ENCODE peak calls at places on chromosomes 1 and 21, in six cellular contexts. One of them, this sample, is unnamed.
A peak's percentile ranks its signal among the peaks of the same experiment; 100 is the strongest.

GRCh38 chr1:9840176-9840575 is 16.4 kb upstream of the CLSTN1 start:
- DNase-seq in lung: no peak
- DNase-seq in CD8-positive, alpha-beta memory T cell: no peak
- DNase-seq in testis: no peak
- DNase-seq in Panc1: no peak
- DNase-seq in GM23248: no peak
- DNase-seq in this sample: peak; percentile 86

GRCh38 chr1:82515650-82516049 is 714.9 kb downstream of the ADGRL2 start:
- DNase-seq in lung: no peak
- DNase-seq in CD8-positive, alpha-beta memory T cell: no peak
- DNase-seq in testis: no peak
- DNase-seq in Panc1: no peak
- DNase-seq in GM23248: no peak
- DNase-seq in this sample: no peak

GRCh38 chr1:53470155-53470554 is 11.0 kb downstream of the DMRTB1 start:
- DNase-seq in lung: peak; percentile 57
- DNase-seq in CD8-positive, alpha-beta memory T cell: no peak
- DNase-seq in testis: peak; percentile 90
- DNase-seq in Panc1: no peak
- DNase-seq in GM23248: peak; percentile 90
- DNase-seq in this sample: peak; percentile 50

GRCh38 chr1:168945870-168946269 is 160.6 kb upstream of the ATP1B1 start:
- DNase-seq in lung: peak; percentile 61
- DNase-seq in CD8-positive, alpha-beta memory T cell: no peak
- DNase-seq in testis: peak; percentile 83
- DNase-seq in Panc1: no peak
- DNase-seq in GM23248: no peak
- DNase-seq in this sample: peak; percentile 10

GRCh38 chr1:54866801-54867716 is 19.9 kb downstream of the DHCR24 start:
- DNase-seq in lung: no peak
- DNase-seq in CD8-positive, alpha-beta memory T cell: no peak
- DNase-seq in testis: no peak
- DNase-seq in Panc1: no peak
- DNase-seq in GM23248: peak; percentile 19
- DNase-seq in this sample: no peak

GRCh38 chr21:41940431-41940830 is 13.4 kb downstream of the C2CD2 start:
- DNase-seq in lung: no peak
- DNase-seq in CD8-positive, alpha-beta memory T cell: no peak
- DNase-seq in testis: no peak
- DNase-seq in Panc1: no peak
- DNase-seq in GM23248: no peak
- DNase-seq in this sample: no peak

GRCh38 chr1:164688791-164689190 is 129.8 kb downstream of the PBX1 start:
- DNase-seq in lung: no peak
- DNase-seq in CD8-positive, alpha-beta memory T cell: no peak
- DNase-seq in testis: no peak
- DNase-seq in Panc1: no peak
- DNase-seq in GM23248: no peak
- DNase-seq in this sample: no peak

GRCh38 chr1:51636765-51637522 is 20.1 kb downstream of the OSBPL9 start:
- DNase-seq in lung: no peak
- DNase-seq in CD8-positive, alpha-beta memory T cell: no peak
- DNase-seq in testis: no peak
- DNase-seq in Panc1: peak; percentile 73
- DNase-seq in GM23248: peak; percentile 90
- DNase-seq in this sample: peak; percentile 90

GRCh38 chr1:159600894-159601293 is 13.3 kb downstream of the APCS start:
- DNase-seq in lung: no peak
- DNase-seq in CD8-positive, alpha-beta memory T cell: no peak
- DNase-seq in testis: no peak
- DNase-seq in Panc1: no peak
- DNase-seq in GM23248: no peak
- DNase-seq in this sample: no peak

GRCh38 chr1:44208216-44208615 is 5.1 kb upstream of the DMAP1 start:
- DNase-seq in lung: no peak
- DNase-seq in CD8-positive, alpha-beta memory T cell: no peak
- DNase-seq in testis: no peak
- DNase-seq in Panc1: no peak
- DNase-seq in GM23248: no peak
- DNase-seq in this sample: no peak

GRCh38 chr21:34158866-34159616 is 85.7 kb downstream of the MRPS6 start:
- DNase-seq in lung: no peak
- DNase-seq in CD8-positive, alpha-beta memory T cell: no peak
- DNase-seq in testis: peak; percentile 24
- DNase-seq in Panc1: no peak
- DNase-seq in GM23248: no peak
- DNase-seq in this sample: no peak

GRCh38 chr21:34154878-34155277 is 81.5 kb downstream of the MRPS6 start:
- DNase-seq in lung: no peak
- DNase-seq in CD8-positive, alpha-beta memory T cell: no peak
- DNase-seq in testis: no peak
- DNase-seq in Panc1: no peak
- DNase-seq in GM23248: no peak
- DNase-seq in this sample: no peak

GRCh38 chr21:34157456-34158025 is 84.2 kb downstream of the MRPS6 start:
- DNase-seq in lung: no peak
- DNase-seq in CD8-positive, alpha-beta memory T cell: no peak
- DNase-seq in testis: no peak
- DNase-seq in Panc1: no peak
- DNase-seq in GM23248: no peak
- DNase-seq in this sample: no peak

GRCh38 chr21:34156957-34157356 is 83.6 kb downstream of the MRPS6 start:
- DNase-seq in lung: no peak
- DNase-seq in CD8-positive, alpha-beta memory T cell: no peak
- DNase-seq in testis: no peak
- DNase-seq in Panc1: no peak
- DNase-seq in GM23248: no peak
- DNase-seq in this sample: no peak

GRCh38 chr21:34159617-34159883 is 86.2 kb downstream of the MRPS6 start:
- DNase-seq in lung: no peak
- DNase-seq in CD8-positive, alpha-beta memory T cell: no peak
- DNase-seq in testis: no peak
- DNase-seq in Panc1: no peak
- DNase-seq in GM23248: no peak
- DNase-seq in this sample: no peak
- H3K9me3 ChIP-seq in lung: peaks cover 9% of the 10 kb centered on the region
- H3K9me3 ChIP-seq in CD8-positive, alpha-beta memory T cell: no peaks in the 10 kb centered on the region
- H3K9me3 ChIP-seq in testis: no peaks in the 10 kb centered on the region
- H3K9me3 ChIP-seq in Panc1: no peaks in the 10 kb centered on the region
- H3K9me3 ChIP-seq in GM23248: no peaks in the 10 kb centered on the region
- H3K9me3 ChIP-seq in this sample: peaks cover 4% of the 10 kb centered on the region

DNA sequence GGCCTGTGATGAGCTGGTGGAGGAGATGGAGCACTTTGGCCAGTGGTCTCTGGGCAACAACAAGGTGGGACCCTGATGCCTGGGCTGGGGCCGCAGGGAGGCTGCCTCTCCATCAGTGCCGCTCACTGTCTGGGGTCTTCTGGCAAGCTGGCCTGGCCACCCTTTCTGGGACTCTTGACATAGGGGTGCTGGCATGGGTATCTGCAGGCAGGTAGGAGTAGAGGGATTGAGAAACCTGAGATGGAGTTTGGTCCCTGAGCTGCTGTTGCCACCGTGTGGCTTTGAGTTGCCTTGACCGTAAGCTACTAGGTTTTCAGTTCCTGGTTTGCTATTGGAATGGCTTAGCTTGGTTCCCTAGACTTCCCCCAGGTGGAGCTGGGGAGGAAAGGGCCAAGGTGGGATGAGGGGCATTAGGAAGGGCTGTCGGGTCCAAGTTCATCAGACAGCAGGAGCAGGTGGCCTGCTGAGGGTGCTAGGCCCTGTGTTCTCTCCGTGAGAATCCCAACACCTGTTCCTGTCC is 13.2 kb upstream of the MFN2 start:
- DNase-seq in lung: no peak
- DNase-seq in CD8-positive, alpha-beta memory T cell: no peak
- DNase-seq in testis: peak; percentile 57
- DNase-seq in Panc1: peak; percentile 63
- DNase-seq in GM23248: peak; percentile 25
- DNase-seq in this sample: no peak
- H3K36me3 ChIP-seq in lung: peaks cover 41% of the 10 kb centered on the region
- H3K36me3 ChIP-seq in CD8-positive, alpha-beta memory T cell: no peaks in the 10 kb centered on the region
- H3K36me3 ChIP-seq in testis: no peaks in the 10 kb centered on the region
- H3K36me3 ChIP-seq in Panc1: peaks cover 2% of the 10 kb centered on the region
- H3K36me3 ChIP-seq in GM23248: peaks cover 26% of the 10 kb centered on the region
- H3K36me3 ChIP-seq in this sample: peaks cover 13% of the 10 kb centered on the region

GRCh38 chr1:71644997-71645396 is 564.2 kb upstream of the ZRANB2 start:
- DNase-seq in lung: no peak
- DNase-seq in CD8-positive, alpha-beta memory T cell: no peak
- DNase-seq in testis: no peak
- DNase-seq in Panc1: no peak
- DNase-seq in GM23248: no peak
- DNase-seq in this sample: no peak
- H3K27me3 ChIP-seq in lung: no peaks in the 10 kb centered on the region
- H3K27me3 ChIP-seq in CD8-positive, alpha-beta memory T cell: no peaks in the 10 kb centered on the region
- H3K27me3 ChIP-seq in testis: no peaks in the 10 kb centered on the region
- H3K27me3 ChIP-seq in Panc1: no peaks in the 10 kb centered on the region
- H3K27me3 ChIP-seq in GM23248: no peaks in the 10 kb centered on the region
- H3K27me3 ChIP-seq in this sample: no peaks in the 10 kb centered on the region

GRCh38 chr1:231656741-231657140 is 30.2 kb downstream of the DISC1 start:
- DNase-seq in lung: no peak
- DNase-seq in CD8-positive, alpha-beta memory T cell: no peak
- DNase-seq in testis: no peak
- DNase-seq in Panc1: no peak
- DNase-seq in GM23248: no peak
- DNase-seq in this sample: no peak
- H3K9me3 ChIP-seq in lung: no peaks in the 10 kb centered on the region
- H3K9me3 ChIP-seq in CD8-positive, alpha-beta memory T cell: no peaks in the 10 kb centered on the region
- H3K9me3 ChIP-seq in testis: no peaks in the 10 kb centered on the region
- H3K9me3 ChIP-seq in Panc1: no peaks in the 10 kb centered on the region
- H3K9me3 ChIP-seq in GM23248: no peaks in the 10 kb centered on the region
- H3K9me3 ChIP-seq in this sample: peaks cover 7% of the 10 kb centered on the region

DNA sequence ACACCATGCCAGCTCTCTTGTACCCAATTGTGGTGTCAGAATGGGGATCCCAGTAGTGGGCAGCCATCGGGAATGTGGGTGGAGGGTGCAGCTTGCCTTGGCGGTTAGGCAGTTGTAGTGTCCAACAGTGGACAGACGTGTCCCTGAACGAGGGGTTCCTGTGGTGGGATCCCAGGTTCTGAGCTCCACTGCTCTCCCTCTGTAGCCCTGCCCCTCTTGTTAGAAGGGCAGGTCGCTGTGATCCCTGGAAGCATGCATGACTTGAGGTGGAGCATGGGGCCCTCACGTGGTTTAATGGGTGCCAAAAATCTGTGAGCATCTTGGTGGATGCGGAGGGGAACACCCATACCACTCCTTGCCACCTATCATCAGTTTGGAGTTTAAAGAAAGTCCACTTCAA is 4.3 kb downstream of the GALNT2 start:
- DNase-seq in lung: no peak
- DNase-seq in CD8-positive, alpha-beta memory T cell: no peak
- DNase-seq in testis: no peak
- DNase-seq in Panc1: no peak
- DNase-seq in GM23248: no peak
- DNase-seq in this sample: no peak
- H3K36me3 ChIP-seq in lung: no peaks in the 10 kb centered on the region
- H3K36me3 ChIP-seq in CD8-positive, alpha-beta memory T cell: no peaks in the 10 kb centered on the region
- H3K36me3 ChIP-seq in testis: no peaks in the 10 kb centered on the region
- H3K36me3 ChIP-seq in Panc1: no peaks in the 10 kb centered on the region
- H3K36me3 ChIP-seq in GM23248: no peaks in the 10 kb centered on the region
- H3K36me3 ChIP-seq in this sample: peaks cover 14% of the 10 kb centered on the region

GRCh38 chr1:156906206-156906910 is 12.8 kb downstream of the PEAR1 start:
- DNase-seq in lung: no peak
- DNase-seq in CD8-positive, alpha-beta memory T cell: no peak
- DNase-seq in testis: no peak
- DNase-seq in Panc1: no peak
- DNase-seq in GM23248: no peak
- DNase-seq in this sample: no peak
- H3K27me3 ChIP-seq in lung: no peaks in the 10 kb centered on the region
- H3K27me3 ChIP-seq in CD8-positive, alpha-beta memory T cell: no peaks in the 10 kb centered on the region
- H3K27me3 ChIP-seq in testis: no peaks in the 10 kb centered on the region
- H3K27me3 ChIP-seq in Panc1: no peaks in the 10 kb centered on the region
- H3K27me3 ChIP-seq in GM23248: no peaks in the 10 kb centered on the region
- H3K27me3 ChIP-seq in this sample: no peaks in the 10 kb centered on the region

DNA sequence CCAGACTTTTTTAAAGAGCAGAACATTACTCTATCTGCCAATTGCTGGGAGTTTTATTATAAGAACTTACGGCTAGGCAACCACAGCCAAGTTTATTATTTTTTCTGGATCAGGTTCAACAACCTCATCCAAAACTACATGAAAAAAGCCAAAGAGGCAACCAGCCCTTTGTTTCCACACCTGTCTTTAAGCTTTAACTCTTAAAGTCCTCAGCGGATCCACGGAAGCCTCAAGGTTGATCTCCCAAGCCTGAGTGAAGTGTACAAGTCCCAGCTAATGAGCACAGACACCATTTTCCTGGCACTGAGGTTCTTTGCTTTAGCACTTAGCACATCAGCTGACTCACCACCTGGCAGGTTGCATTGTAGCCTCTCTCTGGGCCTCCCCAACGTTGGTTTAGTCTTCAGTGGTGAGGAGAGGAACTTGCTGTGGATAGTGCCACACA is 143.1 kb downstream of the TGFBR3 start:
- DNase-seq in lung: no peak
- DNase-seq in CD8-positive, alpha-beta memory T cell: no peak
- DNase-seq in testis: peak; percentile 32
- DNase-seq in Panc1: no peak
- DNase-seq in GM23248: peak; percentile 71
- DNase-seq in this sample: peak; percentile 85
- H3K9me3 ChIP-seq in lung: peaks cover 2% of the 10 kb centered on the region
- H3K9me3 ChIP-seq in CD8-positive, alpha-beta memory T cell: no peaks in the 10 kb centered on the region
- H3K9me3 ChIP-seq in testis: no peaks in the 10 kb centered on the region
- H3K9me3 ChIP-seq in Panc1: peaks cover 11% of the 10 kb centered on the region
- H3K9me3 ChIP-seq in GM23248: no peaks in the 10 kb centered on the region
- H3K9me3 ChIP-seq in this sample: peaks cover 19% of the 10 kb centered on the region

DNA sequence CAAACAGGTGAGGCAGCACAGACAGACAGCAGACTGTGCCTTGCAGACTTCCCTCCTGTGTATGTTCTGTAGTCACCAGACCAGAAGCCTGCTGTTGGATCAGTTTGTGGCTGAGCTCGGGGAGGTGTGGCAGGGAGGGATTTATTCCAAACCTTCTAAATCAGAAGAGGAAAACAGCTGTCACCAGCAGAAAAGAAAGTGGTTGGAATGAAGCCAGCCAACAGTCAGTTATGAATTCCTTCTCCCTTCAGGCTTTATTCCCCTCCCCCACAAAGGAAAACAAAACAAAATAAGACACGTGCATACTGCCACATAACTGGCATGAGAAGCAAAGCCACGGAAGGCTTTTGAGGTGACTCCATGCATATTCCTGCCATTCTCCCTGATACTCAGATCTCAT is 19.0 kb upstream of the PIGV start:
- DNase-seq in lung: no peak
- DNase-seq in CD8-positive, alpha-beta memory T cell: no peak
- DNase-seq in testis: no peak
- DNase-seq in Panc1: no peak
- DNase-seq in GM23248: peak; percentile 59
- DNase-seq in this sample: peak; percentile 35
- H3K36me3 ChIP-seq in lung: peaks cover 57% of the 10 kb centered on the region
- H3K36me3 ChIP-seq in CD8-positive, alpha-beta memory T cell: peaks cover 79% of the 10 kb centered on the region
- H3K36me3 ChIP-seq in testis: no peaks in the 10 kb centered on the region
- H3K36me3 ChIP-seq in Panc1: peaks cover 47% of the 10 kb centered on the region
- H3K36me3 ChIP-seq in GM23248: peaks cover 39% of the 10 kb centered on the region
- H3K36me3 ChIP-seq in this sample: peaks cover 82% of the 10 kb centered on the region